ENCODE peak calls at places on chromosomes 7 and 10, in six cellular contexts. X, O, H, B, F and D are unnamed samples.

GRCh38 chr7:158867214-158867984 is 11.0 kb downstream of the DYNC2I1 start:
- DNase-seq in X (no peak), O (no peak), H (no peak), B (no peak), F (no peak), D (no peak)

GRCh38 chr7:133794490-133794889 is 332.6 kb upstream of the LRGUK start:
- DNase-seq in X (no peak), O (no peak), H (peak), B (no peak), F (no peak), D (no peak)

GRCh38 chr10:31953080-31953479 is 24.4 kb upstream of the ARHGAP12 start:
- DNase-seq in X (no peak), O (no peak), H (no peak), B (no peak), F (no peak), D (no peak)

GRCh38 chr10:3531097-3531645 is 253.8 kb downstream of the KLF6 start:
- DNase-seq in X (no peak), O (no peak), H (no peak), B (no peak), F (no peak), D (no peak)

GRCh38 chr10:86960003-86960862 is 1.8 kb downstream of the SNCG start:
- DNase-seq in X (no peak), O (peak), H (peak), B (peak), F (no peak), D (no peak)

GRCh38 chr10:60209874-60210584 is 179.6 kb downstream of the ANK3 start:
- DNase-seq in X (no peak), O (no peak), H (no peak), B (no peak), F (no peak), D (no peak)

GRCh38 chr7:115932874-115933273 is 97.7 kb downstream of the TFEC start:
- DNase-seq in X (no peak), O (no peak), H (no peak), B (no peak), F (no peak), D (no peak)

GRCh38 chr7:111076205-111076604 is 14.7 kb upstream of the LRRN3 start:
- DNase-seq in X (no peak), O (no peak), H (no peak), B (no peak), F (no peak), D (no peak)

GRCh38 chr10:116272497-116273221 is at the start of gene GFRA1:
- DNase-seq in X (peak), O (no peak), H (no peak), B (peak), F (peak), D (no peak)

GRCh38 chr7:57203161-57203791 is 71.0 kb upstream of the ZNF479 start:
- DNase-seq in X (no peak), O (peak), H (no peak), B (no peak), F (no peak), D (no peak)

GRCh38 chr10:92298487-92298886 is 7.5 kb downstream of the MARCHF5 start:
- DNase-seq in X (no peak), O (peak), H (no peak), B (no peak), F (no peak), D (no peak)

GRCh38 chr10:74382643-74383042 is 231.6 kb downstream of the ADK start:
- DNase-seq in X (no peak), O (no peak), H (no peak), B (no peak), F (no peak), D (no peak)

GRCh38 chr10:74380780-74381179 is 229.8 kb downstream of the ADK start:
- DNase-seq in X (no peak), O (no peak), H (no peak), B (no peak), F (no peak), D (no peak)

GRCh38 chr10:74384615-74385213 is 233.7 kb downstream of the ADK start:
- DNase-seq in X (no peak), O (no peak), H (no peak), B (no peak), F (no peak), D (no peak)

GRCh38 chr10:74381291-74381885 is 230.4 kb downstream of the ADK start:
- DNase-seq in X (no peak), O (no peak), H (no peak), B (no peak), F (no peak), D (no peak)

GRCh38 chr10:74383617-74384016 is 232.6 kb downstream of the ADK start:
- DNase-seq in X (no peak), O (no peak), H (no peak), B (no peak), F (no peak), D (no peak)
- H3K27ac ChIP-seq in X (no peak), O (peak), H (no peak), B (no peak), F (no peak), D (no peak)

GRCh38 chr10:15814565-15814964 is 45.7 kb downstream of the MINDY3 start:
- DNase-seq in X (no peak), O (no peak), H (no peak), B (no peak), F (no peak), D (no peak)
- TF ChIP-seq POLR2A in X (no peak), O (no peak), H (no peak), B (no peak), F (no peak), D (no peak)

GRCh38 chr7:39734605-39735004 is 111.2 kb downstream of the RALA start:
- DNase-seq in X (no peak), O (no peak), H (no peak), B (no peak), F (no peak), D (no peak)
- H3K4me3 ChIP-seq in X (no peak), O (peak), H (peak), B (no peak), F (no peak), D (no peak)

GRCh38 chr10:94123253-94123995 is 129.7 kb downstream of the PLCE1 start:
- DNase-seq in X (no peak), O (no peak), H (no peak), B (no peak), F (no peak), D (peak)
- H3K27ac ChIP-seq in X (no peak), O (no peak), H (peak), B (no peak), F (no peak), D (peak)

DNA sequence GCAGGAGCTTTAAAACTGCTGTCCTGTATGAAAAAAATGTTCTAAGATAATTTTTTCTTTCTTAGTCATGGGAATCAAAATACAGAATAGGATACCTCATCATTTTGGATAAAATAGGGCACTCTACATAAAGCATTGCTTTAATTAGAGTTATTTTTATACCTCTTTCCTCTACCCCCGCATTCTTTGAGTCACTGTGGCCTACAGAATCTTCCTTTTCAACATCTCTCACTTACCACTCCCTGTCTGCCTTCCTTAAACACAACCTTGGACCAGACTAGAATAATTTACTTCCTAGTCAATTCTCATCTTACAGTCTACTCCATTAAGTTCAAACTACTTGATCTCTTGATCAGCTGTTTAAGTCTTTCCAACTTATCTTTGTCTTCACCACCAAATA is 462.3 kb downstream of the PHTF2 start:
- DNase-seq in X (no peak), O (no peak), H (no peak), B (no peak), F (no peak), D (no peak)
- TF ChIP-seq POLR2A in X (no peak), O (no peak), H (no peak), B (no peak), F (no peak), D (no peak)

GRCh38 chr7:91243591-91244368 is 20.5 kb upstream of the FZD1 start:
- DNase-seq in X (no peak), O (no peak), H (no peak), B (no peak), F (no peak), D (no peak)

GRCh38 chr7:91239772-91240171 is 24.5 kb upstream of the FZD1 start:
- DNase-seq in X (no peak), O (no peak), H (no peak), B (no peak), F (no peak), D (peak)

GRCh38 chr7:91242097-91242846 is 22.0 kb upstream of the FZD1 start:
- DNase-seq in X (no peak), O (no peak), H (no peak), B (no peak), F (no peak), D (no peak)

GRCh38 chr7:91239171-91239604 is 25.0 kb upstream of the FZD1 start:
- DNase-seq in X (no peak), O (no peak), H (no peak), B (no peak), F (no peak), D (no peak)

DNA sequence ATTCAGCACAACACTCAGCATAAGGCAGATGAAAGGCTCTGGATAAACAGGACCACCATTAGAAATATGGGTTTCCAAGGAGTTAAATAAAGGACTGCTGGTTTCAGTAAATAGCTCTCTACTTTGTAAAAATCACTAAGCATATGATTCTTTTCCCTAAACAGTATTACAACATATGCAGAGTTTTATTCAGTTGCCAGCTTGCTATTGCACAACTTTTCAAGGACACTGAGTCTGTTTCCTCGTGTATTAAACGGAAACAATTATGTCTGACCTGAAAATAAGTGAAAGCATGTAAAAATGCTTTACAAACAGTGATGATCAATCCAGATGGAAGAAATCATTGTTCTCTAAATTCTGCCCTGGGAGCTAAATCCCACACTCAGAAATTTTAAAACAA is 23.7 kb upstream of the FZD1 start:
- DNase-seq in X (peak), O (no peak), H (no peak), B (peak), F (no peak), D (no peak)
- H3K4me3 ChIP-seq in X (no peak), O (no peak), H (no peak), B (no peak), F (no peak), D (no peak)